ENCODE peak calls at places on chromosomes 3 and 15, in five cellular contexts. T is suprapubic skin, L is Peyer's patch, Z is breast epithelium, M is A549. Y is an unnamed sample.

GRCh38 chr3:177335728-177336127 is 138.4 kb upstream of the TBL1XR1 start:
- DNase-seq in M (no peak), L (no peak), Z (no peak), T (no peak), Y (no peak)

GRCh38 chr15:30924353-30924752 is 20.6 kb downstream of the FAN1 start:
- DNase-seq in Z (no peak), L (no peak), M (no peak), T (no peak), Y (no peak)

GRCh38 chr3:31043184-31043819 is 148.8 kb upstream of the GADL1 start:
- DNase-seq in Z (no peak), L (no peak), M (no peak), T (no peak), Y (no peak)

GRCh38 chr3:147415819-147416218 is 6.7 kb downstream of the ZIC1 start:
- DNase-seq in L (no peak), M (no peak), T (no peak), Z (no peak), Y (no peak)

GRCh38 chr3:46742992-46743391 is 25.3 kb upstream of the PRSS50 start:
- DNase-seq in M (no peak), T (no peak), Z (no peak), L (no peak), Y (no peak)

GRCh38 chr3:138082085-138082991 is 33.1 kb downstream of the DZIP1L start:
- DNase-seq in T (no peak), M (peak), L (no peak), Z (no peak), Y (no peak)

GRCh38 chr15:100902436-100903190 is 16.5 kb upstream of the LRRK1 start:
- DNase-seq in M (no peak), T (peak), L (peak), Z (peak), Y (peak)

GRCh38 chr3:52046186-52046913 is 10.0 kb downstream of the DUSP7 start:
- DNase-seq in L (no peak), Z (no peak), T (peak), M (peak), Y (no peak)

GRCh38 chr15:70111203-70112017 is 13.7 kb upstream of the TLE3 start:
- DNase-seq in Z (no peak), M (peak), T (no peak), L (peak), Y (peak)

GRCh38 chr3:147387550-147388394 is 18.6 kb downstream of the ZIC4 start:
- DNase-seq in T (no peak), Z (no peak), M (no peak), L (no peak), Y (no peak)

GRCh38 chr3:138450704-138451424 is 16.4 kb downstream of the ESYT3 start:
- DNase-seq in T (peak), M (no peak), L (peak), Z (peak), Y (no peak)

GRCh38 chr3:128933922-128934253 is 54.5 kb downstream of the ACAD9 start:
- DNase-seq in L (peak), M (no peak), T (no peak), Z (no peak), Y (no peak)

GRCh38 chr3:32421991-32422859 is 30.6 kb downstream of the CMTM7 start:
- DNase-seq in Z (peak), M (peak), T (peak), L (peak), Y (peak)

GRCh38 chr3:184167786-184168185 is 6.9 kb upstream of the AP2M1 start:
- DNase-seq in L (no peak), Z (no peak), M (no peak), T (no peak), Y (no peak)

GRCh38 chr3:42035816-42036482 is 55.2 kb upstream of the TRAK1 start:
- DNase-seq in M (no peak), L (no peak), T (no peak), Z (no peak), Y (no peak)
- H3K4me3 ChIP-seq in M (no peak), L (no peak), T (no peak), Z (no peak), Y (no peak)

DNA sequence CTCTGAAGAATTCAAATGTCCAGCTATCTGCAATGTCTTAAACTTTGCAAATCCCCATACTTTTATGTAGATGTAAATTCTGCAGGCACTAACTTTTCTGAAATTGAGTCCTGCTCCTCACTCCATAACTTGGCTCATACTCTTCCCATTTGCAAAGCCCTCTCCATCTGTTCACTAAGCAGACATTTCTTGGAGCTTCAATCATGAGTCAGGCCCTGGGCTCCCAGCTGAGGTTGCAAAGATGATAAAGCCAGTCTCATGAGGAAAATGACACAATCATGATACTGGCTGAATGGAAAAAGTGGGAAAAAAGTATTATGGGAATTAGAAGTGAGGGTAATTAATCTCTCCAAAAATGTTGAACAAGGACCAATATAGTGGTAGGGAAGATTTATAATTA is 507.6 kb downstream of the NR2F2 start:
- DNase-seq in T (no peak), Z (no peak), M (no peak), L (no peak), Y (no peak)
- TF ChIP-seq POLR2A in T (no peak), Z (no peak), M (no peak), L (no peak), Y (no peak)

DNA sequence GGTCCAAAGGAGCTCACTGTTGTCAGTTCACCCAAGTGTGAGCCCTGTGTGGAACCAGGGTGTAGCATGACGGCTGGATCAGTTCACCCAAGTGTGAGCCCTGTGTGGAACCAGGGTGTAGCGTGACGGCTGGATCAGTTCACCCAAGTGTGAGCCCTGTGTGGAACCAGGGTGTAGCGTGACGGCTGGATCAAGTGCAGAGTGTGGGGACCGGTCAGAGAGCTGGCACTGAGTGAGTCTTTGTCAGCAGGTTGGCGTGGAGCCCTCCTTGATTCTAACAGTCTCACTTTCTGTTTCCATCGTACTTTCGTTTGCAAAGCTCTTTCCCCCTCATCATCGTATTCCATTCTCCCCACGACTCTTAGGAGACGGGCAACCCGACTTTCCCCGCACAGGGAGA is 57.9 kb upstream of the DLG1 start:
- DNase-seq in T (no peak), L (peak), M (no peak), Z (no peak), Y (no peak)
- H3K4me3 ChIP-seq in T (no peak), L (peak), M (no peak), Z (peak), Y (no peak)

GRCh38 chr3:195386739-195387138 is 56.1 kb downstream of the ACAP2 start:
- DNase-seq in Z (no peak), L (no peak), M (no peak), T (no peak), Y (no peak)

GRCh38 chr3:195385526-195385925 is 57.3 kb downstream of the ACAP2 start:
- DNase-seq in T (no peak), L (no peak), Z (no peak), M (peak), Y (no peak)

GRCh38 chr3:195388380-195388779 is 54.4 kb downstream of the ACAP2 start:
- DNase-seq in T (no peak), L (no peak), M (no peak), Z (no peak), Y (no peak)

DNA sequence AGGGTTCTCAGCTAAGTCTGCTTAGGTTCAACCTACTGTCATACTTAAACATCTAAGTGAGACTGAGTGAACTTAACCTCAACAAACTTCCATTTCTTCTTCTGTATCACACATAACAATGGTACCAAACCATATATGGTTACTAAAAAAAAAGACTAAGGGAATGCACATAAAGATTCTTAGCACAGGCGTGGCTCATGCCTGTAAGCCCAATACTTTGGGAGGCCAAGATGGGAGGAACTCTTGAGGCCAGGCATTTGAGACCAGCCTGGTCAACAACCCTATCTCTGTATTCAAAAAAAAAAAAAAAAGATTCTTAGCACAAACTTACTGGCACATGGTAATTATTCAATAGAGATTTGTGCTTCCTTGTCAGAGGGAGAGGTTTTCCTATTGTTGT is 57.9 kb downstream of the ACAP2 start:
- DNase-seq in L (no peak), M (peak), T (no peak), Z (no peak), Y (no peak)
- TF ChIP-seq POLR2A in L (no peak), M (no peak), T (no peak), Z (no peak), Y (no peak)

GRCh38 chr3:115270849-115271248 is 123.8 kb upstream of the ZBTB20 start:
- DNase-seq in Z (no peak), M (no peak), L (no peak), T (no peak), Y (no peak)
- H3K4me3 ChIP-seq in Z (no peak), M (no peak), L (no peak), T (no peak), Y (no peak)

DNA sequence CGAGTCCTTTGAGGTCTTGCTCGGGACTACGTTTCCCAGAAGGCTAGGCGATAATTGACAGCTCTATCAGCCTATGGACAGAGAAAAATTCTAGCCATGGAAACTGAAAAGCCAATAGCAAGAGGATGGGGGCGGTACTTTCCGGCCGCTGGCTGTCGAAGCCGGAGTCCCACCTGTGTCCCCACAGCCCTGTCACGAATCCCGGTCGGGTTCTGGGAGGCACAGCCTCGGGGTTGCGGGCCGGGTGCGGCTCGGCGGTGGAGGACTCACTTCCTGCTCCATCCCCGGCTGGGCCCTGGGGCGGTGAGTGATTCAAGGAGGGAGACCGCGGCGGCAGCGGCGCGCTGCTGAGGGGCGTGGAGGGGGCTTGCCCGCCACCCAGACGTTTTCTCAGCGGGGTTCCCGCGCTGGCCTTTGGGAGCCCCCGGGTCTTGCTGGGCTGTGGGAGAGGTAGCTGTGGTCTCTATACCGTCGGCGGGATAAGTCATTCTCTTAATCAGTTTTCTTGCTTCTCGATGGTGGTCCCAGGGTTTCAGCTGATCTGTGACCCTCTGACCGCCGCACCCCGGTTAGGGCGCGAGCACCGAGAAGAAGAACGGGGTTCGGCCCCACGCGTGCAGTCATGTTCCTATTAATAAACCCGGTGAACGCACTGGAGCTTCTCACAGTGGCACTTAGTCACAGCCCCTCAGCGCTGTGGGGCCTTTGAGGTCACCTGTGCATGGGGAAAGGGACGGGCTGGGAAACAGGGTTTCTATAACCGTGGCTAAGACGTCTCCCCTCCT is at the start of gene ZNF774:
- DNase-seq in L (peak), Z (peak), T (peak), M (peak), Y (peak)
- TF ChIP-seq POLR2A in L (peak), Z (no peak), T (no peak), M (peak), Y (no peak)

GRCh38 chr3:29319262-29319661 is 38.4 kb downstream of the RBMS3 start:
- DNase-seq in M (no peak), Z (no peak), T (no peak), L (no peak), Y (no peak)
- H3K4me3 ChIP-seq in M (no peak), Z (peak), T (no peak), L (no peak), Y (no peak)

GRCh38 chr3:169603661-169604060 is 59.9 kb downstream of the MECOM start:
- DNase-seq in M (no peak), L (no peak), Z (no peak), T (no peak), Y (no peak)

GRCh38 chr3:169607909-169608308 is 55.6 kb downstream of the MECOM start:
- DNase-seq in L (no peak), Z (no peak), M (no peak), T (no peak), Y (no peak)

GRCh38 chr3:169602482-169602881 is 61.0 kb downstream of the MECOM start:
- DNase-seq in M (no peak), L (no peak), Z (no peak), T (no peak), Y (no peak)

GRCh38 chr3:169604118-169604517 is 59.4 kb downstream of the MECOM start:
- DNase-seq in T (no peak), Z (no peak), L (no peak), M (no peak), Y (no peak)

GRCh38 chr3:169604568-169604967 is 58.9 kb downstream of the MECOM start:
- DNase-seq in M (peak), L (no peak), Z (no peak), T (no peak), Y (no peak)
- TF ChIP-seq POLR2A in M (no peak), L (no peak), Z (no peak), T (no peak), Y (no peak)

DNA sequence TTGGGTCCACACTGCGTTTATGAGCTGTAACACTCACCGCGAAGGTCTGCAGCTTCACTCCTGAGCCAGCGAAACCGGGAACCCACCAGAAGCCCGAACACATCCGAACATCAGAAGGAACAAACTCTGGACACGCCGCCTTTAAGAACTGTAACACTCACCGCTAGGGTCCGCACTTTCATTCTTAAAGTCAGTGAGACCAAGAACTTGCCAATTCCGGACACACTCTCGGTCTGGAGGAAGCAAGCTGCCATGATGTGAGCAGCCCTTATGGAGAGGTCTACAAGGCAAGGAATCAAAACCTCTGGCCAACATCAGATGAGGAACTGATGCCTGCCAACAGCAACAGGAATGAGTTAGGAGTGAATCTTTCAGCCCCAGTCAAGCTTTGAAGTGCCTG is 62.9 kb downstream of the SLC28A2 start:
- DNase-seq in M (peak), L (no peak), T (no peak), Z (peak), Y (no peak)
- H3K4me3 ChIP-seq in M (no peak), L (no peak), T (no peak), Z (no peak), Y (no peak)

GRCh38 chr3:105119801-105120340 is 246.8 kb upstream of the ALCAM start:
- DNase-seq in T (no peak), Z (no peak), L (no peak), M (no peak), Y (no peak)
- TF ChIP-seq POLR2A in T (no peak), Z (no peak), L (no peak), M (no peak), Y (no peak)